ENCODE peak calls at places on chromosomes 2 and 18, in eight cellular contexts. T is SJCRH30, Z is DND-41, M is NCI-H460, O is T-helper 1 cell, W is RWPE1, Y is breast epithelium, D is skeletal muscle cell. Q is an unnamed sample.

GRCh38 chr2:23505984-23506380 is 121.0 kb downstream of the KLHL29 start:
- DNase-seq in Y (no peak), D (no peak), M (no peak), T (no peak), W (peak), O (no peak), Z (no peak), Q (no peak)

GRCh38 chr2:237490009-237490804 is 3.2 kb downstream of the MLPH start:
- DNase-seq in Y (no peak), Z (no peak), T (no peak), M (no peak), W (peak), O (no peak), D (no peak), Q (peak)

GRCh38 chr18:35470440-35470839 is 27.3 kb downstream of the INO80C start:
- DNase-seq in O (no peak), Z (no peak), M (no peak), T (no peak), Y (no peak), D (no peak), W (no peak), Q (no peak)

GRCh38 chr2:151071382-151071781 is 190.3 kb downstream of the RBM43 start:
- DNase-seq in M (no peak), Z (no peak), Y (no peak), W (no peak), O (no peak), D (peak), T (peak), Q (peak)

GRCh38 chr2:70118798-70119454 is 31.6 kb downstream of the PCBP1 start:
- DNase-seq in O (no peak), D (no peak), W (no peak), M (no peak), Y (no peak), Z (peak), T (no peak), Q (peak)

GRCh38 chr2:14899621-14900414 is 267.3 kb downstream of the LRATD1 start:
- DNase-seq in Z (no peak), W (no peak), O (no peak), M (no peak), D (no peak), Y (no peak), T (no peak), Q (no peak)

GRCh38 chr2:23695214-23696162 is 231.4 kb downstream of the ATAD2B start:
- DNase-seq in Z (no peak), O (no peak), Y (peak), T (no peak), M (no peak), D (no peak), W (no peak), Q (no peak)

GRCh38 chr2:58448065-58448507 is 207.0 kb upstream of the FANCL start:
- DNase-seq in M (peak), T (peak), Y (no peak), D (peak), Z (peak), O (peak), W (peak), Q (peak)

GRCh38 chr18:11752116-11752911 is 63.2 kb downstream of the GNAL start:
- DNase-seq in D (peak), Y (no peak), T (no peak), M (no peak), O (peak), W (peak), Z (no peak), Q (peak)

GRCh38 chr2:220279372-220279771 is 651.9 kb downstream of the SLC4A3 start:
- DNase-seq in O (no peak), Y (no peak), D (peak), T (no peak), W (peak), M (no peak), Z (no peak), Q (no peak)

GRCh38 chr2:110167326-110167955 is 37.4 kb downstream of the NPHP1 start:
- DNase-seq in D (no peak), O (no peak), M (no peak), T (no peak), Y (no peak), W (no peak), Z (no peak), Q (no peak)

GRCh38 chr2:120749506-120750431 is 14.1 kb downstream of the GLI2 start:
- DNase-seq in Z (no peak), M (no peak), O (no peak), T (peak), D (no peak), W (no peak), Y (no peak), Q (no peak)

GRCh38 chr18:56568986-56569385 is 69.4 kb downstream of the TXNL1 start:
- DNase-seq in M (no peak), Y (no peak), O (no peak), Z (no peak), D (no peak), W (no peak), T (no peak), Q (no peak)

GRCh38 chr18:59917422-59917821 is 17.6 kb downstream of the PMAIP1 start:
- DNase-seq in W (peak), Y (no peak), O (no peak), T (no peak), M (no peak), Z (no peak), D (no peak), Q (no peak)

GRCh38 chr2:60317831-60318230 is 235.6 kb downstream of the BCL11A start:
- DNase-seq in D (no peak), Z (no peak), M (no peak), O (no peak), Y (no peak), W (no peak), T (no peak), Q (no peak)